ENCODE peak calls at places on chromosomes 16 and 17, in five cellular contexts. One of them, this sample, is unnamed. For H3K4me1 and H3K36me3, the result is how much of the 10 kb centered on the place peaks cover.

GRCh38 chr17:44385287-44386181 is 3.9 kb downstream of the ITGA2B start:
- DNase-seq in mesendoderm: peak
- DNase-seq in psoas muscle: peak
- DNase-seq in body of pancreas: peak
- DNase-seq in left ventricle myocardium inferior: peak
- DNase-seq in this sample: peak

GRCh38 chr16:52068447-52069074 is 478.4 kb downstream of the TOX3 start:
- DNase-seq in mesendoderm: peak
- DNase-seq in psoas muscle: no peak
- DNase-seq in body of pancreas: peak
- DNase-seq in left ventricle myocardium inferior: no peak
- DNase-seq in this sample: no peak

GRCh38 chr17:64259436-64259835 is 3.6 kb downstream of the TEX2 start:
- DNase-seq in mesendoderm: no peak
- DNase-seq in psoas muscle: no peak
- DNase-seq in body of pancreas: no peak
- DNase-seq in left ventricle myocardium inferior: no peak
- DNase-seq in this sample: no peak

GRCh38 chr17:37488009-37488604 is 1.6 kb upstream of the DUSP14 start:
- DNase-seq in mesendoderm: peak
- DNase-seq in psoas muscle: no peak
- DNase-seq in body of pancreas: no peak
- DNase-seq in left ventricle myocardium inferior: no peak
- DNase-seq in this sample: no peak

GRCh38 chr17:62705116-62705515 is 77.6 kb downstream of the MRC2 start:
- DNase-seq in mesendoderm: peak
- DNase-seq in psoas muscle: no peak
- DNase-seq in body of pancreas: no peak
- DNase-seq in left ventricle myocardium inferior: no peak
- DNase-seq in this sample: no peak

GRCh38 chr17:29621751-29622194 is 939 bp downstream of the CORO6 start:
- DNase-seq in mesendoderm: no peak
- DNase-seq in psoas muscle: peak
- DNase-seq in body of pancreas: no peak
- DNase-seq in left ventricle myocardium inferior: no peak
- DNase-seq in this sample: no peak

GRCh38 chr17:13562271-13562800 is 39.4 kb downstream of the HS3ST3A1 start:
- DNase-seq in mesendoderm: no peak
- DNase-seq in psoas muscle: no peak
- DNase-seq in body of pancreas: peak
- DNase-seq in left ventricle myocardium inferior: no peak
- DNase-seq in this sample: peak

GRCh38 chr17:3972281-3972731 is 8.1 kb upstream of the ATP2A3 start:
- DNase-seq in mesendoderm: no peak
- DNase-seq in psoas muscle: peak
- DNase-seq in body of pancreas: no peak
- DNase-seq in left ventricle myocardium inferior: no peak
- DNase-seq in this sample: no peak

GRCh38 chr17:8137645-8138342 is 13.9 kb upstream of the HES7 start:
- DNase-seq in mesendoderm: no peak
- DNase-seq in psoas muscle: peak
- DNase-seq in body of pancreas: no peak
- DNase-seq in left ventricle myocardium inferior: no peak
- DNase-seq in this sample: no peak

GRCh38 chr16:31214705-31215286 is 877 bp downstream of the TRIM72 start:
- DNase-seq in mesendoderm: no peak
- DNase-seq in psoas muscle: peak
- DNase-seq in body of pancreas: peak
- DNase-seq in left ventricle myocardium inferior: no peak
- DNase-seq in this sample: no peak

DNA sequence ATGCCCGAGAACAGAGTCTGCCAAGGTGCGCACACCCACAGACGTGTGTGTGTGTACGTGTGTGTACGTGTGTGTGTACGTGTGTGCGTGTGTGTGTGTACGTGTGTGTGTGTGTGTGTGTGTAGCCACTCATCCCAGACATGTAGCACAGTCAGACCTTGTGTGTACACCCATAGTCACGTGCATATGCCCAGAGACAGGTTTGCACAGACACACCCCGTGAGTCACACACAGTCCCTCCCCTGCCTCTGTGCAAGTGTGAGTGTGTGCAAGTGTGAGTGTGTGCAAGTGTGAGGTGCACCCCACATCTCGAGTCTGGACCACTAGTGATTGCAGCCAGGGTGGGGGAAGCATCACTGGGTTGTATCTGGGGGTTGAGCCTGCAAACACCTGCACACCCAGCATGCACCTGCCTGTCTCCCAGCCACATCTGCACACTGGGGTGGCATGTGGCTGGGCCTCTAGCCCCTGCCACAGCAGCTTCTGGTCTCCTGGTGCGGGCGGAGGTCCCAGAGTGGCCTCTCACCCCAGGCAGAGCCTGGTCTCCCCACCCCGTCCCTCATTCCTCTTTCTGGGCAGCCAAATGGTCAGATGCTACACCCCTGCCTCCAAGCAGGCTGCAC is 23.6 kb downstream of the BAHCC1 start:
- DNase-seq in mesendoderm: no peak
- DNase-seq in psoas muscle: no peak
- DNase-seq in body of pancreas: no peak
- DNase-seq in left ventricle myocardium inferior: no peak
- DNase-seq in this sample: no peak
- H3K4me1 ChIP-seq in mesendoderm: under half
- H3K4me1 ChIP-seq in psoas muscle: half or more
- H3K4me1 ChIP-seq in body of pancreas: half or more
- H3K4me1 ChIP-seq in left ventricle myocardium inferior: half or more
- H3K4me1 ChIP-seq in this sample: half or more

GRCh38 chr17:11204991-11205390 is 36.0 kb upstream of the SHISA6 start:
- DNase-seq in mesendoderm: no peak
- DNase-seq in psoas muscle: no peak
- DNase-seq in body of pancreas: no peak
- DNase-seq in left ventricle myocardium inferior: no peak
- DNase-seq in this sample: no peak
- H3K36me3 ChIP-seq in mesendoderm: under half
- H3K36me3 ChIP-seq in psoas muscle: under half
- H3K36me3 ChIP-seq in body of pancreas: under half
- H3K36me3 ChIP-seq in left ventricle myocardium inferior: under half
- H3K36me3 ChIP-seq in this sample: under half

DNA sequence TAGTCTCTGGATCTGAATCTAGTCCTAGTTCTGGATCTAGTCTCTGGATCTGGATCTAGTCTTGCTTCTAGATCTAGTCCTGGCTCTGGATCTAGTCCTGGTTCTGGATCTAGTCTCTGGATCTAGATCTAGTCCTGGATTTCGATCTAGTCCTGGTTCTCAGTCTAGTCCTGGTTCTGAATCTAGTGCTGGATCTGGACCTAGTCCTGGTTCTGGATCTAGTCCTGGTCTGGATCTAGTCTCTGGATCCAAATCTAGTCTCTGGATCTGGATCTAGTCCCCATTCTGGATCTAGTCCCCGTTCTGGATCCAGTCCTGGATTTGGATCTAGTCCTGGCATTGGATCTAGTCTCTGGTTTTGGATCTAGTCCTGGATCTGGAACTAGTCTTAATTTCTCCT is 29.9 kb upstream of the VAT1L start:
- DNase-seq in mesendoderm: no peak
- DNase-seq in psoas muscle: no peak
- DNase-seq in body of pancreas: no peak
- DNase-seq in left ventricle myocardium inferior: no peak
- DNase-seq in this sample: no peak
- H3K4me1 ChIP-seq in mesendoderm: under half
- H3K4me1 ChIP-seq in psoas muscle: under half
- H3K4me1 ChIP-seq in body of pancreas: under half
- H3K4me1 ChIP-seq in left ventricle myocardium inferior: under half
- H3K4me1 ChIP-seq in this sample: under half

DNA sequence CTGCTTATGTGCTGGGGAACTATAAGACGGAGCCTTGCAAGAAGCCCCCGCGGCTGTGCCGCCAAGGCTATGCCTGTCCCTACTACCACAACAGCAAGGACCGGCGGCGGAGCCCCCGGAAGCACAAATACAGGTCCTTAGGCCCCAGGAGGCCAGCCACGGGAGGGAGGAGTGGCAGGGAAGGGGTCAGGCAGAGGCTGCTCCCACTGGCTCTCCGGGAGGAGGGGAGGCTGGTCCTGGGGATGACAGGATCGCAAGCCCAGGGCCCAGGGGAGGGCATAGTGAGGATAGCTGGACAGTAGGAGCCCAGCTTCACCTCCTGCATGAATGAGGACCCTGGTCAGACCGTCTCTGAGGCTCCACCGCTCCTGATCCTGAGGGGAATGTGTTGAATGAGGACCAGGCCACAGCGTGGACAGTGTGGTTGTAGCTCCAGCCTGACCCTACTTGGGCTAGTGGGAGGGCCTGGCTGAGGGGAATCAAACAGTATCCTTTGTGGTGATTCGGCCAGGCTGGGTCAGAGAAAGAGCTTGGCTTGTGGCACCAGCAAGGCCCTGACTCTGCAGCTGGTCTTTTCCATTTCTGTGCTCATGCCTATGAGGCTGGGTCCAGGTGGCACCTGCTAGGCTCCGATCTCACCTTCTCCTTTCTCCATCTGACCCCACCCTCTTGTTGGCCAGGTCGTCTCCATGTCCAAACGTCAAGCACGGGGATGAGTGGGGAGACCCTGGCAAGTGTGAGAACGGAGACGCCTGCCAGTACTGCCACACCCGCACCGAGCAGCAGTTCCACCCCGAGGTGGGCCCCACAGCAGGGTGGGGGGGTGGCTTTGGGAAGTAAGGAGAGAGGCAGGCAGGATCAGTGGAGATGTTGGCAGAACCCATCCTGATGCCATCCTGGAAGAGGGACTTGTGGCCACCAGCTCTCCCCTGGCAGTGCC is 28.7 kb downstream of the UNK start:
- DNase-seq in mesendoderm: no peak
- DNase-seq in psoas muscle: no peak
- DNase-seq in body of pancreas: no peak
- DNase-seq in left ventricle myocardium inferior: no peak
- DNase-seq in this sample: no peak
- H3K36me3 ChIP-seq in mesendoderm: under half
- H3K36me3 ChIP-seq in psoas muscle: under half
- H3K36me3 ChIP-seq in body of pancreas: under half
- H3K36me3 ChIP-seq in left ventricle myocardium inferior: half or more
- H3K36me3 ChIP-seq in this sample: under half

DNA sequence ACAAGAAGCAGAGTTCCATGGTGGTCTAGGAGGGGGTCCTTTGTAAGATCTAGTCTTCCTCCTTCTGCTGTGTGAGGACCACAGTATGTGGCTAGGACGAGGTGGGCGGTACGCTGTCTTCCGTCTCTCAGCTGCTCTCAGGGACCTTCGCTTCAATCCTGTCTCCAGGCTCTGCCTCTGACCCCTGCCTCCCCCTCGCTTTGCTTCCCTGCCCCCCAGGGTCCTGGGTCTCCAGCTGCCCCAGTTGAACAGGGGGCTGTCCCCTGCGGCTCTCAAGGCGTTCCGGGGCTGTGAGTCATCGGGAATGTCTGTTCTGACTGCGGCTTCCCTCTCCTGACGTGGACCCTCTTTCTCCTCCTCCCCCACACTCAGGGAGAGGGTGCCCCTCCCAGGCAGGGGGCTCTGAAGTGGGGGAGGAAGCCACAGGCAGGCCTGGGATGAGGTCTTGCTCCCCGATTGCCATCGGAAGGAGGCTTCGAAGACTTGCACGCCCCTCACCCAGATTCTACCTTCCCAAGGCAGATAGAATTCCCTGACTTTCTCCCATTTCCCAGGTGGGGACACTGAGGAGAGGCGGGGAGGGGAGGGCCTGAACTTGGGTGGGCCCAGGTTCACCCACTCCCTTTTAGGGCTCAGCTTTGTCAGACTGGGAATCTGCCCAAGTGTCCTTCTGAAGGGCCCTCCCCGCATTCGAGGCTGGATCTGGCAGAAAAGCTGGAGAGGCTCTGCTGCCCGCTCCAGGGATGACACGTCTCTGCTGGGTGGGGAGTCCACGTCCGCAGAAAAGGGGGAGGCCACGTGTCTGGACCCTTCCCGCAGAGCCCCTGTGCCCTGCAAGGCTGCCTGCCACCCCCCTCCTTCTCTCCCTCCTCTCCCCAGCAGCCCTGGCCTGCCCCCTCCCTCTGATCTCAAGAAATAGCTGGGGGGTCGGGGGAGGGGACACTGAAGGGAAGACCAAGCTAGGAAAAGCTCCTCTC is 9.1 kb upstream of the COL1A1 start:
- DNase-seq in mesendoderm: peak
- DNase-seq in psoas muscle: peak
- DNase-seq in body of pancreas: peak
- DNase-seq in left ventricle myocardium inferior: peak
- DNase-seq in this sample: peak
- H3K4me1 ChIP-seq in mesendoderm: under half
- H3K4me1 ChIP-seq in psoas muscle: under half
- H3K4me1 ChIP-seq in body of pancreas: under half
- H3K4me1 ChIP-seq in left ventricle myocardium inferior: half or more
- H3K4me1 ChIP-seq in this sample: half or more

GRCh38 chr16:84832488-84833141 is 12.8 kb downstream of the CRISPLD2 start:
- DNase-seq in mesendoderm: no peak
- DNase-seq in psoas muscle: peak
- DNase-seq in body of pancreas: peak
- DNase-seq in left ventricle myocardium inferior: peak
- DNase-seq in this sample: peak
- H3K36me3 ChIP-seq in mesendoderm: under half
- H3K36me3 ChIP-seq in psoas muscle: under half
- H3K36me3 ChIP-seq in body of pancreas: under half
- H3K36me3 ChIP-seq in left ventricle myocardium inferior: under half
- H3K36me3 ChIP-seq in this sample: under half

DNA sequence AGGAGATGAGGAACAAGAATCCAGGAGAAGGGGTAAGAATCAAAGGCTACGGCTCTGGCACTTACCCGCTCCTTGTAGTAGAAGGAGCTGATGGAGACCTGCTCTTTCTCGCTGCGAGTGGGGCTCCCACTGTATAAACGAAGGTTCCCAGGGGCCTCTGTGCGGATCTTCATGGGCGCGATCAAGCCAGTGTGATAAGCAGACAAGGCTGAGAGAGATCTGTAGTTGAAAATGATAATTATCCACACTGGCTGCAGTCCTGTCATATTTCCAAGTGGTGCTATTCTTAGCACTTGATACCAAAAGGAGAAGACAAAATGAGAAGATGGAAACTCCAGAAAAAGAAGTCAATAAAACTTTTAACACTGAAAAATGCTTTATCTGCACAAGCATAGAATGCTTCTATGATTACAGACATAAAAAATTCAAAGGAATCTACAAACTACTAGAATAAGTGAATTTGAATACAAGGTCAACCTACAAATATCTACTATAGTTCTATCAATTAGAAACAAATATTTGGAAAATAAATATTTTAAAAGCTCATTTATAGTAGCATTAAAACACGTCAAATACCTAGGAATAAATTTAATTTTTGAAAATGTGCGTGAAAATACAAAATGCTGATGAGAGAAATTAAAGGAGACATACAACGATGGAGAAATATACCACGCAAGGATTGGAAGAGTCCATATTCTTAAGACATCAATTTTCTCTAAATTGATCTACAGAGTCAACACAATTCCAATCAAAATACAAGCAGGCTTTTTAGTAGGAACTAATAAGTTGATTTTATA is 80.8 kb downstream of the WDR59 start:
- DNase-seq in mesendoderm: no peak
- DNase-seq in psoas muscle: no peak
- DNase-seq in body of pancreas: peak
- DNase-seq in left ventricle myocardium inferior: no peak
- DNase-seq in this sample: no peak
- H3K4me1 ChIP-seq in mesendoderm: under half
- H3K4me1 ChIP-seq in psoas muscle: under half
- H3K4me1 ChIP-seq in body of pancreas: under half
- H3K4me1 ChIP-seq in left ventricle myocardium inferior: under half
- H3K4me1 ChIP-seq in this sample: under half

GRCh38 chr17:67121317-67121887 is 77.0 kb downstream of the CACNG1 start:
- DNase-seq in mesendoderm: no peak
- DNase-seq in psoas muscle: no peak
- DNase-seq in body of pancreas: peak
- DNase-seq in left ventricle myocardium inferior: no peak
- DNase-seq in this sample: no peak
- H3K36me3 ChIP-seq in mesendoderm: under half
- H3K36me3 ChIP-seq in psoas muscle: under half
- H3K36me3 ChIP-seq in body of pancreas: under half
- H3K36me3 ChIP-seq in left ventricle myocardium inferior: half or more
- H3K36me3 ChIP-seq in this sample: under half

This sample was measured in heart left ventricle.